ENCODE peak calls at places on chromosomes 6 and 20, in six cellular contexts. L is psoas muscle, X is PC-3, R is RWPE1, C is foreskin fibroblast, F is breast epithelium. J is an unnamed sample.

GRCh38 chr20:49694450-49695071 is 19.1 kb downstream of the B4GALT5 start:
- DNase-seq in L (no peak), X (no peak), R (no peak), C (no peak), F (no peak), J (no peak)

GRCh38 chr20:50120935-50121693 is 8.2 kb upstream of the UBE2V1 start:
- DNase-seq in L (peak), X (peak), R (peak), C (peak), F (peak), J (peak)

GRCh38 chr20:49909499-49910339 is 5.6 kb downstream of the SPATA2 start:
- DNase-seq in L (peak), X (no peak), R (no peak), C (no peak), F (no peak), J (no peak)

GRCh38 chr20:19074828-19075516 is 137.5 kb upstream of the SLC24A3 start:
- DNase-seq in L (no peak), X (peak), R (no peak), C (no peak), F (peak), J (peak)

GRCh38 chr6:53059648-53060589 is 5.3 kb upstream of the FBXO9 start:
- DNase-seq in L (no peak), X (no peak), R (no peak), C (peak), F (no peak), J (no peak)

GRCh38 chr20:17835240-17835940 is 133.2 kb downstream of the SNX5 start:
- DNase-seq in L (peak), X (peak), R (peak), C (peak), F (peak), J (no peak)

GRCh38 chr20:21018576-21018975 is 87.6 kb downstream of the LINC00237 start:
- DNase-seq in L (no peak), X (no peak), R (no peak), C (no peak), F (no peak), J (no peak)

GRCh38 chr6:3426817-3427739 is 29.8 kb downstream of the SLC22A23 start:
- DNase-seq in L (no peak), X (no peak), R (no peak), C (no peak), F (no peak), J (no peak)

GRCh38 chr6:156783958-156784357 is 6.8 kb downstream of the ARID1B start:
- DNase-seq in L (no peak), X (no peak), R (no peak), C (no peak), F (no peak), J (no peak)

GRCh38 chr20:25017257-25017803 is 24.8 kb upstream of the APMAP start:
- DNase-seq in L (no peak), X (peak), R (peak), C (no peak), F (peak), J (peak)

DNA sequence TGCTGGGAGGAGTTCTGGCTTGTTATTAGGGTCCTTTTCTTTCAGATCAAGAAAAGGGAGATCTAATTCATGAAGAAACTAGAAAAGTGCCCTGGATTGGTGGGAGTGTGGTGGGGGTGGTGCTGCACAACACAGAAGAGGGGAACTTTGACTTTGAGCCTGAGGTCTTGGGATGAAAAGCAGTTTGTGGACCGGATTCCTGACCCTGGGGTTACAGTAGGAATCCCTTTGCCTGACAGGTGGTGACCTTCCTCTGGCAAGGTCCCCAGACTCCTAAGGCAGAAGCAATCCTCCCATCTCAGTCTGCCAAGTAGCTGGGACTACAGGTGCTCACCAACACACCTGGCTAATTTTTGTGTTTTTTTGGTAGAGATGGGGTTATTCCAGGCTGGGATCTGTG is 45.3 kb upstream of the IER3 start:
- DNase-seq in L (no peak), X (no peak), R (no peak), C (no peak), F (no peak), J (no peak)
- TF ChIP-seq CTCF in L (no peak), X (no peak), R (no peak), C (no peak), F (no peak), J (no peak)

GRCh38 chr6:129195666-129196065 is 312.7 kb downstream of the LAMA2 start:
- DNase-seq in L (no peak), X (no peak), R (no peak), C (peak), F (no peak), J (no peak)
- TF ChIP-seq CTCF in L (no peak), X (no peak), R (no peak), C (peak), F (no peak), J (no peak)

DNA sequence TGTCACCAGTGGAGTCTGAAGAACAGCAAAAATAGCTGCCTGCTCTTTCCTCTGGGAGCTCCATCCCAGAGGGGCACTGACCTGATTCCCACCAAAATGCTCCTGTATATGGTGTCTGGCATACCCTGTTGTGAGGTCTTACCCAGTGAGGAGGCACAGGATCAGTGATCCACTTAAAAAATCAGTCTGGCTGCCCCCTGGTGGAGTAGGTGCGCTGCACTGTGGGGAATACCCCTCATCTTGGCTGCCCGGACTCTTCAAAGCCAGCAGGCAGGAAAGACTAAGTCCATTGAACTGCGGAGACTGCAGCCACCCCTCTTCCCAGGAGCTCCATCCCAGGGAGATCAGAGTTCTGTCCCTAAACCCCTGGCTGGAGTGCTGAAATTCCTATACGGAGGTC is 230.9 kb upstream of the HTR1E start:
- DNase-seq in L (no peak), X (peak), R (no peak), C (no peak), F (no peak), J (no peak)
- TF ChIP-seq CTCF in L (no peak), X (peak), R (no peak), C (no peak), F (no peak), J (no peak)

DNA sequence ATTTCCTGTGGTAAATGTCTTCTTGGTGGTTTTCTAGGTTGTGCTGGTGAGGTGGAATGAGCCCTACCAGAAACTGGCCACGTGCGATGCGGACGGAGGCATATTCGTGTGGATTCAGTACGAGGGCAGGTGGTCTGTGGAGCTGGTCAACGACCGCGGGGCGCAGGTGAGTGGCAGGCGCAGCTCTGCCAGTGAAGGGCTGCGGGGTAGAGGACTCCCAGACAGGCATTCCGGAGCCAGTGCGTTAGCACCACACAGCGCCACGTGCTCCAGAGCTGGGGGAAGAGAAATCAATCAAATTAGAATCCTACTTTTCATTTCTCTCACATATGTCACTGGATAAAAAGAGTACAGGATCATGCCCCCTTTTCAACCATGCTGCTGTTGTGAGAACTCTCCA is 100.8 kb downstream of the TULP4 start:
- DNase-seq in L (no peak), X (no peak), R (no peak), C (no peak), F (no peak), J (no peak)
- TF ChIP-seq CTCF in L (no peak), X (no peak), R (no peak), C (no peak), F (no peak), J (no peak)

GRCh38 chr6:168206681-168207274 is 112.8 kb downstream of the DACT2 start:
- DNase-seq in L (no peak), X (no peak), R (no peak), C (no peak), F (no peak), J (no peak)
- TF ChIP-seq CTCF in L (no peak), X (no peak), R (no peak), C (no peak), F (no peak), J (no peak)

DNA sequence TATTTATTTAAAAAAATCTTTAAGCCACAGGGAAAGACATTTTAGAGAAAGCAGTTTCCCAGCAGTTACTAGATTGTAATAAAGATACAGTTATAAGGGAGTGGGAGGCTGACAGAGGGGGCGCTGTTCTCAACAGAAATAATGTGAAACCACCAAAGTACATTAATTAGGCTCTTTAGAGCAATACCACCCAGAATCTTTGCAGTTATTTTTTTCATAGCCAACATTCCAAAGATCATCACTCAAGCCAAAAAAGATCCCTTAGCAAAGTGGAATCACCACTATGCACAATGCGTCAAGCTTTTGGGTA is 331.3 kb upstream of the DEFB112 start:
- DNase-seq in L (no peak), X (no peak), R (no peak), C (peak), F (no peak), J (no peak)
- TF ChIP-seq CTCF in L (no peak), X (peak), R (no peak), C (no peak), F (no peak), J (no peak)

GRCh38 chr6:37068523-37069270 is 63.2 kb downstream of the FGD2 start:
- DNase-seq in L (peak), X (no peak), R (no peak), C (no peak), F (no peak), J (no peak)

GRCh38 chr6:37077459-37078296 is 72.2 kb downstream of the FGD2 start:
- DNase-seq in L (peak), X (no peak), R (peak), C (peak), F (peak), J (peak)

GRCh38 chr6:37074053-37074827 is 68.8 kb downstream of the FGD2 start:
- DNase-seq in L (peak), X (peak), R (no peak), C (no peak), F (no peak), J (no peak)

GRCh38 chr6:37069639-37070038 is 64.2 kb downstream of the FGD2 start:
- DNase-seq in L (peak), X (no peak), R (no peak), C (no peak), F (no peak), J (no peak)

GRCh38 chr6:37072526-37072925 is 67.1 kb downstream of the FGD2 start:
- DNase-seq in L (peak), X (no peak), R (no peak), C (no peak), F (no peak), J (no peak)
- TF ChIP-seq CTCF in L (no peak), X (no peak), R (no peak), C (no peak), F (no peak), J (no peak)

J was measured in lung.